ENCODE peak calls at places on chromosomes 11 and 22, in ten cellular contexts. Q is neural crest cell, O is fibroblast of mammary gland, K is heart left ventricle, N is breast epithelium, G is pancreas, D is Caco-2, H is colonic mucosa, U is AG10803, X is uterus. T is an unnamed sample.

GRCh38 chr22:19066531-19067271 is 55.5 kb downstream of the DGCR2 start:
- DNase-seq in D (no peak), N (no peak), X (peak), U (peak), H (no peak), G (no peak), O (peak), Q (no peak), K (no peak), T (no peak)

GRCh38 chr11:65960824-65961266 is 689 bp upstream of the SART1 start:
- DNase-seq in O (no peak), U (no peak), N (no peak), K (no peak), Q (no peak), H (no peak), G (no peak), D (no peak), X (no peak), T (no peak)

GRCh38 chr11:130798280-130798679 is 118.0 kb downstream of the SNX19 start:
- DNase-seq in G (no peak), N (no peak), D (no peak), Q (no peak), K (no peak), O (peak), H (no peak), X (no peak), U (peak), T (no peak)

GRCh38 chr22:37581534-37581933 is 1.6 kb upstream of the LGALS2 start:
- DNase-seq in G (peak), H (peak), N (peak), K (peak), D (no peak), Q (no peak), O (no peak), X (peak), U (no peak), T (no peak)

GRCh38 chr11:82682003-82682751 is 51.5 kb downstream of the FAM181B start:
- DNase-seq in O (peak), H (peak), K (no peak), D (peak), Q (no peak), U (peak), N (peak), G (no peak), X (no peak), T (no peak)

GRCh38 chr11:14513800-14514199 is 6.4 kb downstream of the PSMA1 start:
- DNase-seq in K (no peak), D (no peak), Q (no peak), U (no peak), O (no peak), N (no peak), X (no peak), H (no peak), G (no peak), T (no peak)

GRCh38 chr11:128375941-128376340 is 211.4 kb downstream of the ETS1 start:
- DNase-seq in H (no peak), G (no peak), O (no peak), N (no peak), X (no peak), Q (no peak), K (no peak), D (no peak), U (no peak), T (no peak)

GRCh38 chr11:83661491-83662350 is 375.6 kb upstream of the CCDC90B start:
- DNase-seq in H (no peak), U (no peak), D (no peak), O (no peak), K (no peak), X (no peak), N (no peak), Q (no peak), G (no peak), T (no peak)

GRCh38 chr11:1830119-1830499 is 4.7 kb upstream of the SYT8 start:
- DNase-seq in O (no peak), H (peak), U (no peak), G (no peak), D (no peak), X (no peak), Q (no peak), N (no peak), K (peak), T (no peak)

GRCh38 chr11:42524534-42525227 is 787.1 kb upstream of the API5 start:
- DNase-seq in O (peak), U (peak), H (peak), K (peak), Q (peak), G (peak), D (peak), N (peak), X (peak), T (peak)

GRCh38 chr11:93903989-93904388 is 53.6 kb upstream of the VSTM5 start:
- DNase-seq in U (no peak), G (no peak), D (peak), X (no peak), O (no peak), H (no peak), K (no peak), N (no peak), Q (no peak), T (no peak)

GRCh38 chr11:47020793-47021624 is 84.4 kb downstream of the CSTPP1 start:
- DNase-seq in Q (no peak), D (no peak), N (no peak), K (no peak), O (no peak), X (no peak), G (no peak), H (no peak), U (peak), T (no peak)

GRCh38 chr22:49551446-49551845 is 276.2 kb downstream of the BRD1 start:
- DNase-seq in K (no peak), N (no peak), O (no peak), G (no peak), U (no peak), D (no peak), X (no peak), Q (no peak), H (no peak), T (no peak)

GRCh38 chr11:107661656-107662055 is 50.2 kb downstream of the SLN start:
- DNase-seq in X (no peak), K (no peak), O (no peak), Q (no peak), H (no peak), G (no peak), U (no peak), D (no peak), N (no peak), T (no peak)

GRCh38 chr11:111718436-111719325 is 47.5 kb downstream of the PPP2R1B start:
- DNase-seq in G (no peak), U (no peak), Q (no peak), N (no peak), O (peak), X (no peak), H (peak), K (no peak), D (no peak), T (no peak)

GRCh38 chr22:49793296-49793695 is 34.4 kb downstream of the BRD1 start:
- DNase-seq in X (no peak), O (no peak), G (no peak), K (peak), D (no peak), Q (no peak), U (no peak), H (no peak), N (peak), T (no peak)

GRCh38 chr11:65551572-65552398 is 6.4 kb downstream of the LTBP3 start:
- DNase-seq in U (no peak), Q (no peak), X (no peak), K (peak), G (peak), H (peak), N (no peak), O (peak), D (peak), T (peak)

GRCh38 chr22:32665676-32666075 is 135.8 kb upstream of the TIMP3 start:
- DNase-seq in O (peak), H (no peak), U (no peak), G (no peak), Q (no peak), K (no peak), D (no peak), N (no peak), X (no peak), T (no peak)

GRCh38 chr22:50536231-50536630 is 6.4 kb upstream of the TYMP start:
- DNase-seq in D (no peak), Q (no peak), N (no peak), K (no peak), U (no peak), H (no peak), G (no peak), O (no peak), X (no peak), T (no peak)

GRCh38 chr22:37932821-37933578 is 20.4 kb downstream of the C22orf23 start:
- DNase-seq in G (no peak), K (no peak), O (no peak), D (no peak), N (no peak), U (no peak), X (peak), Q (no peak), H (no peak), T (no peak)

GRCh38 chr11:7576671-7577225 is 62.9 kb downstream of the PPFIBP2 start:
- DNase-seq in H (peak), G (no peak), N (no peak), Q (no peak), K (peak), D (no peak), U (peak), O (peak), X (peak), T (no peak)
- TF ChIP-seq CTCF in H (no peak), G (no peak), N (no peak), Q (no peak), K (no peak), D (no peak), U (peak), O (no peak), X (no peak), T (no peak)

GRCh38 chr11:72330131-72330727 is 86.3 kb upstream of the PHOX2A start:
- DNase-seq in N (no peak), K (peak), D (no peak), U (no peak), X (no peak), H (no peak), Q (no peak), G (no peak), O (no peak), T (no peak)

GRCh38 chr11:72336163-72336562 is 92.2 kb upstream of the PHOX2A start:
- DNase-seq in X (no peak), Q (no peak), N (no peak), G (no peak), D (no peak), K (no peak), O (no peak), H (no peak), U (no peak), T (no peak)

GRCh38 chr11:72331761-72332160 is 87.8 kb upstream of the PHOX2A start:
- DNase-seq in O (no peak), U (no peak), D (no peak), X (no peak), K (no peak), G (no peak), N (no peak), H (no peak), Q (no peak), T (no peak)

GRCh38 chr11:72334651-72335050 is 90.7 kb upstream of the PHOX2A start:
- DNase-seq in N (no peak), X (no peak), H (no peak), D (no peak), O (no peak), U (no peak), Q (no peak), G (no peak), K (no peak), T (no peak)

DNA sequence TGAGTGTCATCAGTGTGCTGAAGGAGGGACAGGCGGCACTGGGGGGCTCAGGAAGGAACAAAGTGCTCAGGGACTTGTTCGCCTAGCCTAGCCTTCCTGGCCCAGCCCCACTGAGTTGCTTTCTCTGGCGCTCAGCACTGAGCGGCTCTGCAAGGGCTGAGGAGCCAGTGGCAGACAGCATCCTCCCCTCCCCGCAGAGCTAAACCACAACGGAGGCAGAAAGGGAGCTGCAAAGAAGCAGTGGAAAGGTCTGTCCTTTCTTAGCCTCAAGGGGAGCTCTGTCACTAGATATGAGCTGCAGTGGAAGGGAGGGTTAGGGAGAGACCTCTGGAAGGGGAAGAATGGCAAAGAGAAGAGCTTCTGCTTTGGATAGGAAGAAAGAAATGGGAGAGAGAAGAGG is 89.7 kb upstream of the PHOX2A start:
- DNase-seq in K (no peak), X (no peak), O (no peak), G (no peak), Q (no peak), H (no peak), N (no peak), U (no peak), D (no peak), T (no peak)
- TF ChIP-seq CTCF in K (no peak), X (no peak), O (no peak), G (no peak), Q (peak), H (no peak), N (no peak), U (no peak), D (no peak), T (no peak)

GRCh38 chr22:41469218-41469851 is 418 bp downstream of the ACO2 start:
- DNase-seq in O (peak), U (no peak), D (peak), X (no peak), N (no peak), Q (no peak), H (peak), K (peak), G (no peak), T (no peak)
- TF ChIP-seq CTCF in O (no peak), U (no peak), D (no peak), X (no peak), N (no peak), Q (no peak), H (no peak), K (no peak), G (no peak), T (no peak)

GRCh38 chr11:72353861-72354260 is 80.5 kb downstream of the CLPB start:
- DNase-seq in X (no peak), N (no peak), K (no peak), Q (no peak), G (no peak), O (peak), U (no peak), D (peak), H (no peak), T (no peak)
- TF ChIP-seq CTCF in X (no peak), N (no peak), K (no peak), Q (peak), G (no peak), O (peak), U (peak), D (peak), H (no peak), T (no peak)

GRCh38 chr22:46051646-46052045 is 74.7 kb upstream of the WNT7B start:
- DNase-seq in D (peak), X (no peak), K (no peak), G (peak), N (no peak), H (no peak), U (no peak), O (no peak), Q (no peak), T (no peak)

GRCh38 chr22:46052331-46052771 is 75.4 kb upstream of the WNT7B start:
- DNase-seq in N (peak), O (no peak), D (peak), U (peak), H (no peak), K (peak), X (peak), G (peak), Q (no peak), T (no peak)

GRCh38 chr22:46049726-46050450 is 72.9 kb upstream of the WNT7B start:
- DNase-seq in K (peak), N (peak), Q (no peak), X (peak), G (peak), D (peak), H (no peak), U (no peak), O (no peak), T (no peak)

GRCh38 chr22:46050916-46051614 is 74.1 kb upstream of the WNT7B start:
- DNase-seq in N (peak), Q (no peak), X (peak), U (no peak), D (peak), O (no peak), H (no peak), G (peak), K (peak), T (no peak)

GRCh38 chr22:46050451-46050845 is 73.5 kb upstream of the WNT7B start:
- DNase-seq in G (peak), Q (no peak), O (no peak), K (no peak), N (no peak), D (peak), U (no peak), H (no peak), X (peak), T (no peak)
- TF ChIP-seq CTCF in G (no peak), Q (no peak), O (no peak), K (no peak), N (no peak), D (no peak), U (no peak), H (no peak), X (no peak), T (no peak)

GRCh38 chr11:115539844-115540243 is 35.6 kb upstream of the CADM1 start:
- DNase-seq in O (no peak), D (no peak), K (no peak), G (no peak), U (no peak), Q (no peak), X (no peak), H (no peak), N (peak), T (no peak)
- TF ChIP-seq CTCF in O (no peak), D (no peak), K (no peak), G (no peak), U (no peak), Q (no peak), X (no peak), H (no peak), N (no peak), T (no peak)

GRCh38 chr22:22870577-22871398 is 16.8 kb upstream of the IGLL5 start:
- DNase-seq in D (no peak), H (no peak), Q (no peak), G (no peak), X (no peak), K (no peak), O (no peak), N (no peak), U (no peak), T (no peak)
- TF ChIP-seq CTCF in D (peak), H (no peak), Q (peak), G (no peak), X (no peak), K (no peak), O (peak), N (no peak), U (no peak), T (no peak)

GRCh38 chr22:40678493-40679248 is 613 bp upstream of the MCHR1 start:
- DNase-seq in X (no peak), N (no peak), O (no peak), D (no peak), Q (no peak), G (no peak), U (no peak), H (no peak), K (no peak), T (no peak)

GRCh38 chr22:40679249-40679963 is at the start of gene MCHR1:
- DNase-seq in U (no peak), Q (no peak), O (no peak), N (no peak), G (no peak), D (no peak), X (no peak), H (no peak), K (no peak), T (no peak)

GRCh38 chr22:40680819-40681183 is 1.5 kb downstream of the MCHR1 start:
- DNase-seq in N (no peak), O (no peak), H (no peak), U (no peak), X (no peak), K (no peak), Q (no peak), D (no peak), G (no peak), T (no peak)

GRCh38 chr22:40681451-40681850 is 2.2 kb downstream of the MCHR1 start:
- DNase-seq in N (no peak), O (no peak), Q (no peak), K (no peak), X (no peak), D (no peak), H (no peak), U (no peak), G (no peak), T (no peak)

DNA sequence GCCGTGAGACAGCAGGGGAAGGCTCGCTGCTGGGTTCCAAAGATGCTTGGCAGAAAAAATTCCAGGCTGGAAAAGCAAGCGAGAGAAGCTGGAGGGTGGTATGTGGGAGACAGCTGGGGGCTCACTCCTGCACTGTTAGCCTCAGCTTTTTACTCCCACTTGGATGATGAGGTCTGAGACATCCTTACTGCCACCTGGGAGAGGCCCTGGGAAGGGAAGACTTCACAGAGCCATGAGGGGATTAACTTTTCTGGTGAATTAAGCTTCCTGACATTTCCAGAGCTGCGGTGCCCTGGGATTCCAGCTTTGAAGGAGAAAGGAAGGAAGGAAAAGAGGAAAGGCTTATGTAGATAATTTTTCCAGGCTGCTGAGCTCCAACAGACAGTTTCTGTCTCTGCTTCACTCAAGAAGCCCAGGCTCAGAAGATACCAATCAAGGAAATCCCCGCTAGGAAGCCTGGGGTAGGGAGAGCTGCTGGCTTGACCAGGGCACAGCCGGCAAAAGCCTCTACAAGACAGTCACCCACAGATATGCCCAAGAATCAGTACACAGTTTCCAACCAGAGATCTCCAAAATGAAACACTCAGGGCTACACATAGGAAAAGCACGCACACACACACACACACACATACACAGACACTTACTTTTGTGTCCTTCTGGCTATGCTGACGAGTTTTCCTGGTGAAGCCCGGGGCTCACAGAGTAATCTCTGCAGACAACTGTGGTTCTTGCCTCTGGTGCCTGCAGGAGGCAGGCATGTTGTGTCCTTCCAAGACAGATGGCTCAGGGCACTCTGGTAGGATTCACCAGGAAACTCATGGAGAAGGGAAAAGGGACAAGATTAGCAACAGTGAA is 907 bp downstream of the MCHR1 start:
- DNase-seq in D (no peak), G (no peak), X (no peak), H (no peak), Q (no peak), N (no peak), K (no peak), U (peak), O (peak), T (no peak)
- TF ChIP-seq CTCF in D (no peak), G (no peak), X (no peak), H (no peak), Q (no peak), N (no peak), K (no peak), U (peak), O (peak), T (no peak)